ENCODE peak calls at places on chromosome 19, in eight cellular contexts. One of them, this sample, is unnamed. For H3K36me3, the result is how much of the 10 kb centered on the place peaks cover.

GRCh38 chr19:53966931-53967330 is 4.2 kb downstream of the CACNG8 start:
- DNase-seq in mammary epithelial cell: no peak
- DNase-seq in PC-9: no peak
- DNase-seq in neuronal stem cell: no peak
- DNase-seq in GM23338: no peak
- DNase-seq in Karpas-422: no peak
- DNase-seq in GM23248: no peak
- DNase-seq in keratinocyte: no peak
- DNase-seq in this sample: no peak

GRCh38 chr19:38145627-38146026 is 78.4 kb downstream of the DPF1 start:
- DNase-seq in mammary epithelial cell: no peak
- DNase-seq in PC-9: no peak
- DNase-seq in neuronal stem cell: no peak
- DNase-seq in GM23338: no peak
- DNase-seq in Karpas-422: no peak
- DNase-seq in GM23248: peak
- DNase-seq in keratinocyte: no peak
- DNase-seq in this sample: no peak

GRCh38 chr19:7471696-7472620 is 16.9 kb downstream of the PEX11G start:
- DNase-seq in mammary epithelial cell: no peak
- DNase-seq in PC-9: no peak
- DNase-seq in neuronal stem cell: no peak
- DNase-seq in GM23338: no peak
- DNase-seq in Karpas-422: no peak
- DNase-seq in GM23248: no peak
- DNase-seq in keratinocyte: no peak
- DNase-seq in this sample: no peak

GRCh38 chr19:45403781-45404556 is 900 bp downstream of the PPP1R13L start:
- DNase-seq in mammary epithelial cell: peak
- DNase-seq in PC-9: peak
- DNase-seq in neuronal stem cell: no peak
- DNase-seq in GM23338: peak
- DNase-seq in Karpas-422: peak
- DNase-seq in GM23248: peak
- DNase-seq in keratinocyte: peak
- DNase-seq in this sample: peak

GRCh38 chr19:12790628-12791344 is 500 bp upstream of the JUNB start:
- DNase-seq in mammary epithelial cell: peak
- DNase-seq in PC-9: no peak
- DNase-seq in neuronal stem cell: no peak
- DNase-seq in GM23338: no peak
- DNase-seq in Karpas-422: peak
- DNase-seq in GM23248: peak
- DNase-seq in keratinocyte: no peak
- DNase-seq in this sample: no peak

GRCh38 chr19:3554254-3555083 is 2.9 kb downstream of the MFSD12 start:
- DNase-seq in mammary epithelial cell: no peak
- DNase-seq in PC-9: no peak
- DNase-seq in neuronal stem cell: no peak
- DNase-seq in GM23338: no peak
- DNase-seq in Karpas-422: no peak
- DNase-seq in GM23248: no peak
- DNase-seq in keratinocyte: no peak
- DNase-seq in this sample: no peak

GRCh38 chr19:55158423-55158822 is 891 bp upstream of the TNNI3 start:
- DNase-seq in mammary epithelial cell: no peak
- DNase-seq in PC-9: no peak
- DNase-seq in neuronal stem cell: no peak
- DNase-seq in GM23338: no peak
- DNase-seq in Karpas-422: no peak
- DNase-seq in GM23248: no peak
- DNase-seq in keratinocyte: no peak
- DNase-seq in this sample: no peak

GRCh38 chr19:6828698-6829633 is 56.5 kb downstream of the VAV1 start:
- DNase-seq in mammary epithelial cell: no peak
- DNase-seq in PC-9: peak
- DNase-seq in neuronal stem cell: no peak
- DNase-seq in GM23338: peak
- DNase-seq in Karpas-422: peak
- DNase-seq in GM23248: peak
- DNase-seq in keratinocyte: no peak
- DNase-seq in this sample: no peak

GRCh38 chr19:30419581-30420180 is 47.5 kb downstream of the ZNF536 start:
- DNase-seq in mammary epithelial cell: no peak
- DNase-seq in PC-9: no peak
- DNase-seq in neuronal stem cell: no peak
- DNase-seq in GM23338: no peak
- DNase-seq in Karpas-422: no peak
- DNase-seq in GM23248: peak
- DNase-seq in keratinocyte: no peak
- DNase-seq in this sample: no peak

GRCh38 chr19:36266375-36266961 is 51.6 kb downstream of the ZNF146 start:
- DNase-seq in mammary epithelial cell: no peak
- DNase-seq in PC-9: no peak
- DNase-seq in neuronal stem cell: no peak
- DNase-seq in GM23338: no peak
- DNase-seq in Karpas-422: no peak
- DNase-seq in GM23248: no peak
- DNase-seq in keratinocyte: no peak
- DNase-seq in this sample: no peak

GRCh38 chr19:39937792-39938191 is 3.4 kb upstream of the FCGBP start:
- DNase-seq in mammary epithelial cell: no peak
- DNase-seq in PC-9: no peak
- DNase-seq in neuronal stem cell: no peak
- DNase-seq in GM23338: no peak
- DNase-seq in Karpas-422: no peak
- DNase-seq in GM23248: no peak
- DNase-seq in keratinocyte: no peak
- DNase-seq in this sample: no peak

GRCh38 chr19:22945560-22945959 is 57.4 kb downstream of the ZNF728 start:
- DNase-seq in mammary epithelial cell: no peak
- DNase-seq in PC-9: no peak
- DNase-seq in neuronal stem cell: peak
- DNase-seq in GM23338: peak
- DNase-seq in Karpas-422: peak
- DNase-seq in GM23248: peak
- DNase-seq in keratinocyte: no peak
- DNase-seq in this sample: no peak

GRCh38 chr19:5585461-5586299 is 17.9 kb upstream of the TINCR start:
- DNase-seq in mammary epithelial cell: no peak
- DNase-seq in PC-9: no peak
- DNase-seq in neuronal stem cell: peak
- DNase-seq in GM23338: peak
- DNase-seq in Karpas-422: no peak
- DNase-seq in GM23248: no peak
- DNase-seq in keratinocyte: no peak
- DNase-seq in this sample: no peak

GRCh38 chr19:8487137-8487851 is 15.1 kb downstream of the PRAM1 start:
- DNase-seq in mammary epithelial cell: no peak
- DNase-seq in PC-9: no peak
- DNase-seq in neuronal stem cell: no peak
- DNase-seq in GM23338: no peak
- DNase-seq in Karpas-422: no peak
- DNase-seq in GM23248: no peak
- DNase-seq in keratinocyte: no peak
- DNase-seq in this sample: no peak

GRCh38 chr19:30448386-30449130 is 76.4 kb downstream of the ZNF536 start:
- DNase-seq in mammary epithelial cell: no peak
- DNase-seq in PC-9: no peak
- DNase-seq in neuronal stem cell: no peak
- DNase-seq in GM23338: no peak
- DNase-seq in Karpas-422: no peak
- DNase-seq in GM23248: peak
- DNase-seq in keratinocyte: no peak
- DNase-seq in this sample: no peak

GRCh38 chr19:4139614-4140236 is 13.7 kb upstream of the CREB3L3 start:
- DNase-seq in mammary epithelial cell: peak
- DNase-seq in PC-9: peak
- DNase-seq in neuronal stem cell: peak
- DNase-seq in GM23338: peak
- DNase-seq in Karpas-422: peak
- DNase-seq in GM23248: peak
- DNase-seq in keratinocyte: no peak
- DNase-seq in this sample: peak

GRCh38 chr19:49451430-49452181 is at the start of gene PIH1D1:
- DNase-seq in mammary epithelial cell: peak
- DNase-seq in PC-9: peak
- DNase-seq in neuronal stem cell: peak
- DNase-seq in GM23338: peak
- DNase-seq in Karpas-422: peak
- DNase-seq in GM23248: peak
- DNase-seq in keratinocyte: peak
- DNase-seq in this sample: peak

GRCh38 chr19:28504139-28504538 is 708.8 kb downstream of the UQCRFS1 start:
- DNase-seq in mammary epithelial cell: no peak
- DNase-seq in PC-9: no peak
- DNase-seq in neuronal stem cell: no peak
- DNase-seq in GM23338: no peak
- DNase-seq in Karpas-422: no peak
- DNase-seq in GM23248: no peak
- DNase-seq in keratinocyte: no peak
- DNase-seq in this sample: no peak

GRCh38 chr19:10748924-10749434 is 31.1 kb downstream of the DNM2 start:
- DNase-seq in mammary epithelial cell: peak
- DNase-seq in PC-9: peak
- DNase-seq in neuronal stem cell: no peak
- DNase-seq in GM23338: no peak
- DNase-seq in Karpas-422: no peak
- DNase-seq in GM23248: peak
- DNase-seq in keratinocyte: peak
- DNase-seq in this sample: peak

GRCh38 chr19:35442091-35442490 is 6.0 kb upstream of the FFAR2 start:
- DNase-seq in mammary epithelial cell: no peak
- DNase-seq in PC-9: no peak
- DNase-seq in neuronal stem cell: no peak
- DNase-seq in GM23338: no peak
- DNase-seq in Karpas-422: peak
- DNase-seq in GM23248: no peak
- DNase-seq in keratinocyte: no peak
- DNase-seq in this sample: no peak

GRCh38 chr19:23378948-23379347 is 16.3 kb downstream of the ZNF91 start:
- DNase-seq in mammary epithelial cell: peak
- DNase-seq in PC-9: no peak
- DNase-seq in neuronal stem cell: no peak
- DNase-seq in GM23338: no peak
- DNase-seq in Karpas-422: no peak
- DNase-seq in GM23248: no peak
- DNase-seq in keratinocyte: no peak
- DNase-seq in this sample: peak

GRCh38 chr19:6269101-6269886 is 10.5 kb downstream of the MLLT1 start:
- DNase-seq in mammary epithelial cell: no peak
- DNase-seq in PC-9: no peak
- DNase-seq in neuronal stem cell: no peak
- DNase-seq in GM23338: no peak
- DNase-seq in Karpas-422: no peak
- DNase-seq in GM23248: no peak
- DNase-seq in keratinocyte: no peak
- DNase-seq in this sample: no peak

GRCh38 chr19:35266149-35266903 is 2.4 kb upstream of the USF2 start:
- DNase-seq in mammary epithelial cell: no peak
- DNase-seq in PC-9: no peak
- DNase-seq in neuronal stem cell: no peak
- DNase-seq in GM23338: no peak
- DNase-seq in Karpas-422: no peak
- DNase-seq in GM23248: no peak
- DNase-seq in keratinocyte: no peak
- DNase-seq in this sample: no peak

GRCh38 chr19:14350302-14350701 is 30.9 kb upstream of the ADGRE5 start:
- DNase-seq in mammary epithelial cell: no peak
- DNase-seq in PC-9: no peak
- DNase-seq in neuronal stem cell: no peak
- DNase-seq in GM23338: no peak
- DNase-seq in Karpas-422: no peak
- DNase-seq in GM23248: no peak
- DNase-seq in keratinocyte: no peak
- DNase-seq in this sample: no peak

GRCh38 chr19:43763473-43763939 is 8.7 kb upstream of the SMG9 start:
- DNase-seq in mammary epithelial cell: no peak
- DNase-seq in PC-9: no peak
- DNase-seq in neuronal stem cell: no peak
- DNase-seq in GM23338: no peak
- DNase-seq in Karpas-422: no peak
- DNase-seq in GM23248: peak
- DNase-seq in keratinocyte: no peak
- DNase-seq in this sample: no peak

GRCh38 chr19:47707135-47707925 is 5.9 kb upstream of the EHD2 start:
- DNase-seq in mammary epithelial cell: peak
- DNase-seq in PC-9: peak
- DNase-seq in neuronal stem cell: peak
- DNase-seq in GM23338: peak
- DNase-seq in Karpas-422: peak
- DNase-seq in GM23248: peak
- DNase-seq in keratinocyte: no peak
- DNase-seq in this sample: peak
- H3K4me2 ChIP-seq in mammary epithelial cell: no peak
- H3K4me2 ChIP-seq in PC-9: peak
- H3K4me2 ChIP-seq in neuronal stem cell: no peak
- H3K4me2 ChIP-seq in GM23338: no peak
- H3K4me2 ChIP-seq in Karpas-422: no peak
- H3K4me2 ChIP-seq in GM23248: no peak
- H3K4me2 ChIP-seq in keratinocyte: no peak
- H3K4me2 ChIP-seq in this sample: no peak

GRCh38 chr19:2431318-2432055 is 4.1 kb upstream of the TIMM13 start:
- DNase-seq in mammary epithelial cell: no peak
- DNase-seq in PC-9: no peak
- DNase-seq in neuronal stem cell: no peak
- DNase-seq in GM23338: no peak
- DNase-seq in Karpas-422: no peak
- DNase-seq in GM23248: no peak
- DNase-seq in keratinocyte: no peak
- DNase-seq in this sample: no peak
- H3K36me3 ChIP-seq in mammary epithelial cell: under half
- H3K36me3 ChIP-seq in PC-9: under half
- H3K36me3 ChIP-seq in neuronal stem cell: under half
- H3K36me3 ChIP-seq in GM23338: under half
- H3K36me3 ChIP-seq in Karpas-422: under half
- H3K36me3 ChIP-seq in GM23248: under half
- H3K36me3 ChIP-seq in keratinocyte: under half
- H3K36me3 ChIP-seq in this sample: under half

DNA sequence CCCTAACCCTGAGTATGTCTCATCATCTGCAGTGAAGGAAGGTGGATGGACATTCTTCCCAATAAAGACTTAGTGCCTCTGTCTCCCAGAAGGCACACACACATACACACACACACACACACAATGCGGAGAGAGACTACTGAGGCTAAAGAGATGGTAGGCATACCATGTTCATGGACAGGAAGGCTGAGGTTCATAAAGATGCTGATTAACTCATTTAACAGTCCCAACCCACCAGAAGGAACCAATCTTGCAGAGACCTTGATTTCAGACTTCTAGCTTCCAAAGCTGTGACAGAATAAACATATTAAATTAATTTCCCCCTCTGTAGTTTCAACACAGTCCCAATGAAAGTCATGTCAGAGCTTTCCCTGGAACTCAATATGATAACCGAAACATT is 33.1 kb downstream of the ARRDC2 start:
- DNase-seq in mammary epithelial cell: no peak
- DNase-seq in PC-9: no peak
- DNase-seq in neuronal stem cell: no peak
- DNase-seq in GM23338: no peak
- DNase-seq in Karpas-422: no peak
- DNase-seq in GM23248: no peak
- DNase-seq in keratinocyte: no peak
- DNase-seq in this sample: no peak
- H2AFZ ChIP-seq in mammary epithelial cell: no peak
- H2AFZ ChIP-seq in PC-9: no peak
- H2AFZ ChIP-seq in neuronal stem cell: no peak
- H2AFZ ChIP-seq in GM23338: no peak
- H2AFZ ChIP-seq in Karpas-422: no peak
- H2AFZ ChIP-seq in GM23248: no peak
- H2AFZ ChIP-seq in keratinocyte: no peak
- H2AFZ ChIP-seq in this sample: no peak

GRCh38 chr19:1363599-1363998 is 20.1 kb upstream of the NDUFS7 start:
- DNase-seq in mammary epithelial cell: no peak
- DNase-seq in PC-9: no peak
- DNase-seq in neuronal stem cell: no peak
- DNase-seq in GM23338: no peak
- DNase-seq in Karpas-422: no peak
- DNase-seq in GM23248: no peak
- DNase-seq in keratinocyte: no peak
- DNase-seq in this sample: no peak
- H3K4me2 ChIP-seq in mammary epithelial cell: no peak
- H3K4me2 ChIP-seq in PC-9: no peak
- H3K4me2 ChIP-seq in neuronal stem cell: no peak
- H3K4me2 ChIP-seq in GM23338: no peak
- H3K4me2 ChIP-seq in Karpas-422: no peak
- H3K4me2 ChIP-seq in GM23248: no peak
- H3K4me2 ChIP-seq in keratinocyte: no peak
- H3K4me2 ChIP-seq in this sample: no peak

This sample was measured in hepatocyte.